ENCODE peak calls at places on chromosomes 2 and 18, in five cellular contexts. One of them, this sample, is unnamed.

GRCh38 chr2:86249843-86250402 is 50.7 kb downstream of the MRPL35 start:
- DNase-seq in astrocyte: no peak
- DNase-seq in fibroblast of mammary gland: peak
- DNase-seq in cardiac fibroblast: peak
- DNase-seq in GM12865: peak
- DNase-seq in this sample: no peak

GRCh38 chr2:146541896-146542295 is 1302.9 kb upstream of the ACVR2A start:
- DNase-seq in astrocyte: no peak
- DNase-seq in fibroblast of mammary gland: no peak
- DNase-seq in cardiac fibroblast: no peak
- DNase-seq in GM12865: no peak
- DNase-seq in this sample: no peak

GRCh38 chr2:105950521-105951389 is 206.0 kb downstream of the NCK2 start:
- DNase-seq in astrocyte: no peak
- DNase-seq in fibroblast of mammary gland: no peak
- DNase-seq in cardiac fibroblast: peak
- DNase-seq in GM12865: no peak
- DNase-seq in this sample: no peak

GRCh38 chr2:30899655-30900054 is 92.4 kb upstream of the CAPN13 start:
- DNase-seq in astrocyte: no peak
- DNase-seq in fibroblast of mammary gland: no peak
- DNase-seq in cardiac fibroblast: no peak
- DNase-seq in GM12865: no peak
- DNase-seq in this sample: no peak

GRCh38 chr2:60260646-60261296 is 292.7 kb downstream of the BCL11A start:
- DNase-seq in astrocyte: no peak
- DNase-seq in fibroblast of mammary gland: no peak
- DNase-seq in cardiac fibroblast: peak
- DNase-seq in GM12865: no peak
- DNase-seq in this sample: peak

GRCh38 chr2:182020319-182021055 is 34.8 kb downstream of the PPP1R1C start:
- DNase-seq in astrocyte: peak
- DNase-seq in fibroblast of mammary gland: peak
- DNase-seq in cardiac fibroblast: peak
- DNase-seq in GM12865: no peak
- DNase-seq in this sample: no peak

GRCh38 chr2:46032161-46032813 is 264.9 kb upstream of the EPAS1 start:
- DNase-seq in astrocyte: no peak
- DNase-seq in fibroblast of mammary gland: no peak
- DNase-seq in cardiac fibroblast: no peak
- DNase-seq in GM12865: no peak
- DNase-seq in this sample: peak

GRCh38 chr2:11822746-11823411 is 76.4 kb downstream of the LPIN1 start:
- DNase-seq in astrocyte: no peak
- DNase-seq in fibroblast of mammary gland: no peak
- DNase-seq in cardiac fibroblast: no peak
- DNase-seq in GM12865: no peak
- DNase-seq in this sample: peak

GRCh38 chr18:58484989-58485962 is 143.6 kb downstream of the ALPK2 start:
- DNase-seq in astrocyte: no peak
- DNase-seq in fibroblast of mammary gland: no peak
- DNase-seq in cardiac fibroblast: no peak
- DNase-seq in GM12865: no peak
- DNase-seq in this sample: no peak

GRCh38 chr18:44507729-44508325 is 172.9 kb upstream of the SETBP1 start:
- DNase-seq in astrocyte: no peak
- DNase-seq in fibroblast of mammary gland: no peak
- DNase-seq in cardiac fibroblast: peak
- DNase-seq in GM12865: peak
- DNase-seq in this sample: no peak

GRCh38 chr18:35386600-35387366 is 9.6 kb upstream of the ZNF396 start:
- DNase-seq in astrocyte: peak
- DNase-seq in fibroblast of mammary gland: peak
- DNase-seq in cardiac fibroblast: peak
- DNase-seq in GM12865: peak
- DNase-seq in this sample: peak

GRCh38 chr18:55998071-55998522 is 410.1 kb upstream of the TCF4 start:
- DNase-seq in astrocyte: peak
- DNase-seq in fibroblast of mammary gland: peak
- DNase-seq in cardiac fibroblast: peak
- DNase-seq in GM12865: no peak
- DNase-seq in this sample: peak

GRCh38 chr18:79321625-79322024 is 74.1 kb upstream of the NFATC1 start:
- DNase-seq in astrocyte: no peak
- DNase-seq in fibroblast of mammary gland: peak
- DNase-seq in cardiac fibroblast: peak
- DNase-seq in GM12865: no peak
- DNase-seq in this sample: peak

GRCh38 chr2:200616193-200616592 is 30.4 kb downstream of the AOX1 start:
- DNase-seq in astrocyte: no peak
- DNase-seq in fibroblast of mammary gland: no peak
- DNase-seq in cardiac fibroblast: no peak
- DNase-seq in GM12865: no peak
- DNase-seq in this sample: no peak

GRCh38 chr2:218368621-218369153 is 12.0 kb downstream of the CATIP start:
- DNase-seq in astrocyte: peak
- DNase-seq in fibroblast of mammary gland: peak
- DNase-seq in cardiac fibroblast: peak
- DNase-seq in GM12865: no peak
- DNase-seq in this sample: no peak

GRCh38 chr2:223247136-223247535 is 195.1 kb downstream of the KCNE4 start:
- DNase-seq in astrocyte: peak
- DNase-seq in fibroblast of mammary gland: peak
- DNase-seq in cardiac fibroblast: peak
- DNase-seq in GM12865: peak
- DNase-seq in this sample: peak

GRCh38 chr2:23589220-23589647 is 204.3 kb downstream of the KLHL29 start:
- DNase-seq in astrocyte: no peak
- DNase-seq in fibroblast of mammary gland: no peak
- DNase-seq in cardiac fibroblast: no peak
- DNase-seq in GM12865: no peak
- DNase-seq in this sample: no peak

GRCh38 chr2:101803945-101804696 is 106.6 kb downstream of the MAP4K4 start:
- DNase-seq in astrocyte: no peak
- DNase-seq in fibroblast of mammary gland: peak
- DNase-seq in cardiac fibroblast: peak
- DNase-seq in GM12865: no peak
- DNase-seq in this sample: peak

GRCh38 chr2:46723346-46723745 is 192.3 kb downstream of the MCFD2 start:
- DNase-seq in astrocyte: no peak
- DNase-seq in fibroblast of mammary gland: no peak
- DNase-seq in cardiac fibroblast: no peak
- DNase-seq in GM12865: no peak
- DNase-seq in this sample: no peak

GRCh38 chr18:57767259-57768050 is 35.7 kb downstream of the ATP8B1 start:
- DNase-seq in astrocyte: no peak
- DNase-seq in fibroblast of mammary gland: no peak
- DNase-seq in cardiac fibroblast: no peak
- DNase-seq in GM12865: no peak
- DNase-seq in this sample: peak

DNA sequence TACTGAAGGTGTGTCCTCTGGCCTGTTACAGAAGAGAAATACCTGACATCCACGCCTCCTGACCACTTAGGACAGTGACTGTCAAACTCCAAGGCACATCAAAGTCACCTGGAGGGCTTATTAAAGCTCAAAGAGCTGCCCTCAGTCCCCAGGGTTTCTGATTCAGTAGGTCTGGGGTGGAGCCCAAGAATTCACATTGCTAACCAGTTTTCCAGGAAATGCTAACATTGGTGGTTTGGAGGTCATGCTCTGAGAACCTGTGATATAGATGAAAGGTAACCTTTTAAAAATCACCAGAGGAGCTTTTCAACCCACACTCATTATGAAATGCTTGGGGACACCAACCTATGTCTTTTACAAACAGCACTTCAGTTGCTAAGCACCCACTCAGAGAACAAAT is 172.3 kb downstream of the ALK start:
- DNase-seq in astrocyte: peak
- DNase-seq in fibroblast of mammary gland: peak
- DNase-seq in cardiac fibroblast: no peak
- DNase-seq in GM12865: no peak
- DNase-seq in this sample: no peak
- H3K4me3 ChIP-seq in astrocyte: no peak
- H3K4me3 ChIP-seq in fibroblast of mammary gland: no peak
- H3K4me3 ChIP-seq in cardiac fibroblast: no peak
- H3K4me3 ChIP-seq in GM12865: no peak
- H3K4me3 ChIP-seq in this sample: no peak

DNA sequence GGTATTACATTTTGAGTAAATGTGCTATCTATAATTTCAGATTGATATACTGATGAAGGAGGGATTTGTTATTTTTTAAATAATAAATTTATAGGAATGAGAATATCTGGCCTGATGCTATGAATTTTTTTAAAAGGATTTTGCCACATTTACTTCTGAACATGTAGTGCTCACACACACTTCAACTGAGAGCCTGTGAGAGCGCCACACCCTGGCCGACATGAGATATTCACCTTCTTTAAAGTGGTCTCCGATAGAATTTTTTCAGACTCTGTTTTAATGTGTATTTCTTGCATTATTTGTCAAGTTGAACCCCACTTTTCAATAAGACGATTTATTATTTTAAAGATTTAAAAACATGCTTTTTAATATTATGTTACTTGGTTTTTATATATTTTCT is 813.3 kb downstream of the DCC start:
- DNase-seq in astrocyte: no peak
- DNase-seq in fibroblast of mammary gland: peak
- DNase-seq in cardiac fibroblast: no peak
- DNase-seq in GM12865: peak
- DNase-seq in this sample: no peak
- TF ChIP-seq CTCF in astrocyte: peak
- TF ChIP-seq CTCF in fibroblast of mammary gland: peak
- TF ChIP-seq CTCF in cardiac fibroblast: no peak
- TF ChIP-seq CTCF in GM12865: peak
- TF ChIP-seq CTCF in this sample: no peak

DNA sequence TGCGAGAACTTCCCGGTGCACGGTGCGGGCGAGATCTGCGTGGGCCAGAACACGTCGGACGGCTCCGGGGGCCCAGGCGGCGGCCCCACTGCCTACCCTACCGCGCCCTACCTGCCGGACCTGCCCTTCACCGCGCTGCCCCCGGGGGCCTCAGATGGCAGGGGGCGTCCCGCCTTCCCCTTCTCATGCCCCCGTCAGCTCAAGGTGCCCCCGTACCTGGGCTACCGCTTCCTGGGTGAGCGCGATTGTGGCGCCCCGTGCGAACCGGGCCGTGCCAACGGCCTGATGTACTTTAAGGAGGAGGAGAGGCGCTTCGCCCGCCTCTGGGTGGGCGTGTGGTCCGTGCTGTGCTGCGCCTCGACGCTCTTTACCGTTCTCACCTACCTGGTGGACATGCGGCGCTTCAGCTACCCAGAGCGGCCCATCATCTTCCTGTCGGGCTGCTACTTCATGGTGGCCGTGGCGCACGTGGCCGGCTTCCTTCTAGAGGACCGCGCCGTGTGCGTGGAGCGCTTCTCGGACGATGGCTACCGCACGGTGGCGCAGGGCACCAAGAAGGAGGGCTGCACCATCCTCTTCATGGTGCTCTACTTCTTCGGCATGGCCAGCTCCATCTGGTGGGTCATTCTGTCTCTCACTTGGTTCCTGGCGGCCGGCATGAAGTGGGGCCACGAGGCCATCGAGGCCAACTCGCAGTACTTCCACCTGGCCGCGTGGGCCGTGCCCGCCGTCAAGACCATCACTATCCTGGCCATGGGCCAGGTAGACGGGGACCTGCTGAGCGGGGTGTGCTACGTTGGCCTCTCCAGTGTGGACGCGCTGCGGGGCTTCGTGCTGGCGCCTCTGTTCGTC is 1.7 kb downstream of the FZD7 start:
- DNase-seq in astrocyte: peak
- DNase-seq in fibroblast of mammary gland: peak
- DNase-seq in cardiac fibroblast: peak
- DNase-seq in GM12865: peak
- DNase-seq in this sample: peak
- H3K4me3 ChIP-seq in astrocyte: peak
- H3K4me3 ChIP-seq in fibroblast of mammary gland: peak
- H3K4me3 ChIP-seq in cardiac fibroblast: peak
- H3K4me3 ChIP-seq in GM12865: peak
- H3K4me3 ChIP-seq in this sample: peak

GRCh38 chr2:129253461-129253812 is 726.0 kb upstream of the RAB6C start:
- DNase-seq in astrocyte: no peak
- DNase-seq in fibroblast of mammary gland: no peak
- DNase-seq in cardiac fibroblast: no peak
- DNase-seq in GM12865: peak
- DNase-seq in this sample: no peak
- TF ChIP-seq CTCF in astrocyte: peak
- TF ChIP-seq CTCF in fibroblast of mammary gland: no peak
- TF ChIP-seq CTCF in cardiac fibroblast: no peak
- TF ChIP-seq CTCF in GM12865: peak
- TF ChIP-seq CTCF in this sample: peak

GRCh38 chr2:216730871-216731270 is 35.5 kb upstream of the IGFBP5 start:
- DNase-seq in astrocyte: no peak
- DNase-seq in fibroblast of mammary gland: no peak
- DNase-seq in cardiac fibroblast: no peak
- DNase-seq in GM12865: no peak
- DNase-seq in this sample: no peak

GRCh38 chr2:216731465-216731864 is 36.1 kb upstream of the IGFBP5 start:
- DNase-seq in astrocyte: no peak
- DNase-seq in fibroblast of mammary gland: no peak
- DNase-seq in cardiac fibroblast: no peak
- DNase-seq in GM12865: no peak
- DNase-seq in this sample: no peak

GRCh38 chr2:216724190-216724589 is 28.8 kb upstream of the IGFBP5 start:
- DNase-seq in astrocyte: no peak
- DNase-seq in fibroblast of mammary gland: no peak
- DNase-seq in cardiac fibroblast: no peak
- DNase-seq in GM12865: no peak
- DNase-seq in this sample: no peak

GRCh38 chr2:216732334-216732733 is 37.0 kb upstream of the IGFBP5 start:
- DNase-seq in astrocyte: no peak
- DNase-seq in fibroblast of mammary gland: no peak
- DNase-seq in cardiac fibroblast: no peak
- DNase-seq in GM12865: no peak
- DNase-seq in this sample: no peak

DNA sequence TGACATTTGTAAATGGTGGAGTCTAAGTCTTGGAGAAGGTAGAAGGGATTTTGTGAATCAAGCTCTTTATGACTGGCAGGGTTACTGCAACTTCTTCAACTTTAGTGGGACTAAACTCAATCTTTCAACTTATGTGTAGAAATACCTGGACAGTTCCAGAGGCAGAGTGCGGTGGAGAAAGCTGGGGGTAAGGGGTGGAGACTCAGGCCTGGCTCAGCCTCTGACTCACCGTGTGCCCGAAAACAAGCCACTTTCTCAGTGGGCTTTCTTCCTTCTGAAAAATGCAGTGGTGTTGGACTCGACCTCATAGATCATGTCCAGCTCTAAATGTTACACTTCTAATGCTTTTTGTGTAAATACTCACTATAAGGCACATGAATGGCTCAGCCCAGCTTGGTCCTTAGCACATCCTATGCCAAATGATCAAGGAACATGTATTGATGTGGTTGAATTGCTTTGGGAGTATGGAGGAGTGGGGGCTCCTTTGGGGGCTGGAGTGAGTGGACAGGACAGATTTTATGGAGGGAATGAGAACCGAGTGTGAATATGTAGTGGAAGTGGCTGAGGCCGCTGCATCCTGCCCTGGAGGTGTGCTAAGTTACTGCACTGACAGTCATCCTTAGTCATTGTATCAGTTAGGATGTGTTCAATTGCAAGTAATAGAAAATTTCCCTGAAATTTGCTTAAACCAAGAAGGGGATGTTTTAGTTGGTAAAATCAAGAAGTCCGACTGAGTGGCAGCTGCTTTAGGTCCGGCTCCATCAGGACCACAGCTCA is 32.2 kb upstream of the IGFBP5 start:
- DNase-seq in astrocyte: no peak
- DNase-seq in fibroblast of mammary gland: no peak
- DNase-seq in cardiac fibroblast: no peak
- DNase-seq in GM12865: no peak
- DNase-seq in this sample: no peak
- H3K4me3 ChIP-seq in astrocyte: no peak
- H3K4me3 ChIP-seq in fibroblast of mammary gland: no peak
- H3K4me3 ChIP-seq in cardiac fibroblast: no peak
- H3K4me3 ChIP-seq in GM12865: no peak
- H3K4me3 ChIP-seq in this sample: no peak